ENCODE peak calls at places on chromosome 14, in ten cellular contexts. One of them, this sample, is unnamed.

GRCh38 chr14:106277503-106277902 is 751.1 kb downstream of the TMEM121 start:
- DNase-seq in IMR-90: no peak
- DNase-seq in A549: no peak
- DNase-seq in stomach: peak; percentile 61
- DNase-seq in lower leg skin: no peak
- DNase-seq in tibial nerve: no peak
- DNase-seq in NB4: peak; percentile 8
- DNase-seq in endothelial cell of umbilical vein: no peak
- DNase-seq in K562: peak; percentile 49
- DNase-seq in breast epithelium: no peak
- DNase-seq in this sample: no peak

GRCh38 chr14:101500681-101501080 is 60.6 kb upstream of the DIO3 start:
- DNase-seq in IMR-90: no peak
- DNase-seq in A549: no peak
- DNase-seq in stomach: no peak
- DNase-seq in lower leg skin: no peak
- DNase-seq in tibial nerve: no peak
- DNase-seq in NB4: no peak
- DNase-seq in endothelial cell of umbilical vein: no peak
- DNase-seq in K562: no peak
- DNase-seq in breast epithelium: peak; percentile 14
- DNase-seq in this sample: no peak

GRCh38 chr14:51369814-51370213 is 129.8 kb downstream of the TMX1 start:
- DNase-seq in IMR-90: no peak
- DNase-seq in A549: no peak
- DNase-seq in stomach: no peak
- DNase-seq in lower leg skin: no peak
- DNase-seq in tibial nerve: no peak
- DNase-seq in NB4: peak; percentile 31
- DNase-seq in endothelial cell of umbilical vein: peak; percentile 21
- DNase-seq in K562: peak; percentile 38
- DNase-seq in breast epithelium: no peak
- DNase-seq in this sample: no peak

GRCh38 chr14:89660183-89660582 is 243.2 kb upstream of the FOXN3 start:
- DNase-seq in IMR-90: peak; percentile 84
- DNase-seq in A549: no peak
- DNase-seq in stomach: no peak
- DNase-seq in lower leg skin: no peak
- DNase-seq in tibial nerve: peak; percentile 14
- DNase-seq in NB4: no peak
- DNase-seq in endothelial cell of umbilical vein: no peak
- DNase-seq in K562: no peak
- DNase-seq in breast epithelium: no peak
- DNase-seq in this sample: peak; percentile 13

GRCh38 chr14:76812093-76812421 is 625 bp downstream of the ANGEL1 start:
- DNase-seq in IMR-90: no peak
- DNase-seq in A549: peak; percentile 28
- DNase-seq in stomach: no peak
- DNase-seq in lower leg skin: no peak
- DNase-seq in tibial nerve: no peak
- DNase-seq in NB4: no peak
- DNase-seq in endothelial cell of umbilical vein: no peak
- DNase-seq in K562: no peak
- DNase-seq in breast epithelium: no peak
- DNase-seq in this sample: no peak

GRCh38 chr14:79483472-79483871 is 727.8 kb downstream of the DIO2 start:
- DNase-seq in IMR-90: peak; percentile 93
- DNase-seq in A549: no peak
- DNase-seq in stomach: no peak
- DNase-seq in lower leg skin: no peak
- DNase-seq in tibial nerve: no peak
- DNase-seq in NB4: no peak
- DNase-seq in endothelial cell of umbilical vein: no peak
- DNase-seq in K562: no peak
- DNase-seq in breast epithelium: no peak
- DNase-seq in this sample: no peak

GRCh38 chr14:57848353-57848752 is 17.5 kb downstream of the SLC35F4 start:
- DNase-seq in IMR-90: no peak
- DNase-seq in A549: no peak
- DNase-seq in stomach: no peak
- DNase-seq in lower leg skin: no peak
- DNase-seq in tibial nerve: no peak
- DNase-seq in NB4: no peak
- DNase-seq in endothelial cell of umbilical vein: no peak
- DNase-seq in K562: no peak
- DNase-seq in breast epithelium: no peak
- DNase-seq in this sample: no peak

GRCh38 chr14:87908591-87908990 is 84.4 kb downstream of the GALC start:
- DNase-seq in IMR-90: no peak
- DNase-seq in A549: no peak
- DNase-seq in stomach: no peak
- DNase-seq in lower leg skin: no peak
- DNase-seq in tibial nerve: no peak
- DNase-seq in NB4: no peak
- DNase-seq in endothelial cell of umbilical vein: no peak
- DNase-seq in K562: no peak
- DNase-seq in breast epithelium: no peak
- DNase-seq in this sample: no peak

GRCh38 chr14:27389402-27389801 is 791.6 kb upstream of the NOVA1 start:
- DNase-seq in IMR-90: no peak
- DNase-seq in A549: no peak
- DNase-seq in stomach: no peak
- DNase-seq in lower leg skin: no peak
- DNase-seq in tibial nerve: no peak
- DNase-seq in NB4: no peak
- DNase-seq in endothelial cell of umbilical vein: no peak
- DNase-seq in K562: no peak
- DNase-seq in breast epithelium: no peak
- DNase-seq in this sample: no peak

GRCh38 chr14:79638647-79639266 is 572.5 kb downstream of the DIO2 start:
- DNase-seq in IMR-90: no peak
- DNase-seq in A549: no peak
- DNase-seq in stomach: no peak
- DNase-seq in lower leg skin: no peak
- DNase-seq in tibial nerve: no peak
- DNase-seq in NB4: no peak
- DNase-seq in endothelial cell of umbilical vein: no peak
- DNase-seq in K562: no peak
- DNase-seq in breast epithelium: no peak
- DNase-seq in this sample: no peak

GRCh38 chr14:71812693-71813092 is 119.5 kb upstream of the RGS6 start:
- DNase-seq in IMR-90: no peak
- DNase-seq in A549: no peak
- DNase-seq in stomach: no peak
- DNase-seq in lower leg skin: no peak
- DNase-seq in tibial nerve: no peak
- DNase-seq in NB4: no peak
- DNase-seq in endothelial cell of umbilical vein: no peak
- DNase-seq in K562: no peak
- DNase-seq in breast epithelium: no peak
- DNase-seq in this sample: no peak
- TF ChIP-seq POLR2A in IMR-90: no peak
- TF ChIP-seq POLR2A in A549: no peak
- TF ChIP-seq POLR2A in stomach: no peak
- TF ChIP-seq POLR2A in lower leg skin: no peak
- TF ChIP-seq POLR2A in tibial nerve: no peak
- TF ChIP-seq POLR2A in NB4: no peak
- TF ChIP-seq POLR2A in endothelial cell of umbilical vein: no peak
- TF ChIP-seq POLR2A in K562: no peak
- TF ChIP-seq POLR2A in breast epithelium: no peak
- TF ChIP-seq POLR2A in this sample: no peak

GRCh38 chr14:22807432-22808087 is 7.7 kb downstream of the SLC7A7 start:
- DNase-seq in IMR-90: no peak
- DNase-seq in A549: no peak
- DNase-seq in stomach: no peak
- DNase-seq in lower leg skin: no peak
- DNase-seq in tibial nerve: no peak
- DNase-seq in NB4: no peak
- DNase-seq in endothelial cell of umbilical vein: no peak
- DNase-seq in K562: no peak
- DNase-seq in breast epithelium: no peak
- DNase-seq in this sample: no peak

GRCh38 chr14:22801716-22802115 is 13.5 kb downstream of the SLC7A7 start:
- DNase-seq in IMR-90: no peak
- DNase-seq in A549: no peak
- DNase-seq in stomach: no peak
- DNase-seq in lower leg skin: no peak
- DNase-seq in tibial nerve: no peak
- DNase-seq in NB4: no peak
- DNase-seq in endothelial cell of umbilical vein: no peak
- DNase-seq in K562: no peak
- DNase-seq in breast epithelium: no peak
- DNase-seq in this sample: no peak

GRCh38 chr14:22802860-22803562 is 12.2 kb downstream of the SLC7A7 start:
- DNase-seq in IMR-90: peak; percentile 57
- DNase-seq in A549: no peak
- DNase-seq in stomach: no peak
- DNase-seq in lower leg skin: no peak
- DNase-seq in tibial nerve: no peak
- DNase-seq in NB4: no peak
- DNase-seq in endothelial cell of umbilical vein: no peak
- DNase-seq in K562: no peak
- DNase-seq in breast epithelium: no peak
- DNase-seq in this sample: no peak

GRCh38 chr14:22800356-22800755 is 14.9 kb downstream of the SLC7A7 start:
- DNase-seq in IMR-90: peak; percentile 22
- DNase-seq in A549: no peak
- DNase-seq in stomach: no peak
- DNase-seq in lower leg skin: no peak
- DNase-seq in tibial nerve: no peak
- DNase-seq in NB4: no peak
- DNase-seq in endothelial cell of umbilical vein: no peak
- DNase-seq in K562: no peak
- DNase-seq in breast epithelium: no peak
- DNase-seq in this sample: no peak

DNA sequence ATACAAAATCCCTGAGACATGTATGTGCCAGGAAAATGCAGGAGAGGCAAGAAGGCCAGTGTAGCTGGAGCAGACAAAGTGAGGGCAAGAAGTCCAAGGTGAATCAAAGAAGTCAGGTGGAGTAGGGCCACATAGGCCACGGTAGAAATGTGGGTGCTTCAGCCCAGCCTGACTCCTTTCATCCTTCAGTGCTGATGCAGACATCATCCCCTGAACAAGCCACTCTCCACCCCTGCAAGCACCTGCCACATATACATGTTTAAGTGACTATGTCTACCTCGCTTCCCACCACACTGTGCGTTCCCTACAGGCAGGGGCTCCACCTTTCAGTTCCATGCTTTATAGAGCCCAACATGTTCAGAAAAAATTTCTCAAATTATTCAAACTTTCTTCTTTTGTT is 11.7 kb downstream of the SLC7A7 start:
- DNase-seq in IMR-90: no peak
- DNase-seq in A549: no peak
- DNase-seq in stomach: no peak
- DNase-seq in lower leg skin: no peak
- DNase-seq in tibial nerve: no peak
- DNase-seq in NB4: no peak
- DNase-seq in endothelial cell of umbilical vein: no peak
- DNase-seq in K562: no peak
- DNase-seq in breast epithelium: no peak
- DNase-seq in this sample: no peak
- TF ChIP-seq POLR2A in IMR-90: no peak
- TF ChIP-seq POLR2A in A549: no peak
- TF ChIP-seq POLR2A in stomach: no peak
- TF ChIP-seq POLR2A in lower leg skin: no peak
- TF ChIP-seq POLR2A in tibial nerve: no peak
- TF ChIP-seq POLR2A in NB4: no peak
- TF ChIP-seq POLR2A in endothelial cell of umbilical vein: no peak
- TF ChIP-seq POLR2A in K562: no peak
- TF ChIP-seq POLR2A in breast epithelium: no peak
- TF ChIP-seq POLR2A in this sample: no peak

GRCh38 chr14:53990978-53991377 is 34.4 kb upstream of the BMP4 start:
- DNase-seq in IMR-90: no peak
- DNase-seq in A549: no peak
- DNase-seq in stomach: no peak
- DNase-seq in lower leg skin: no peak
- DNase-seq in tibial nerve: no peak
- DNase-seq in NB4: no peak
- DNase-seq in endothelial cell of umbilical vein: no peak
- DNase-seq in K562: no peak
- DNase-seq in breast epithelium: no peak
- DNase-seq in this sample: no peak

GRCh38 chr14:53999061-53999488 is 42.5 kb upstream of the BMP4 start:
- DNase-seq in IMR-90: peak; percentile 76
- DNase-seq in A549: no peak
- DNase-seq in stomach: no peak
- DNase-seq in lower leg skin: no peak
- DNase-seq in tibial nerve: no peak
- DNase-seq in NB4: no peak
- DNase-seq in endothelial cell of umbilical vein: no peak
- DNase-seq in K562: no peak
- DNase-seq in breast epithelium: no peak
- DNase-seq in this sample: no peak

GRCh38 chr14:54000341-54000811 is 43.8 kb upstream of the BMP4 start:
- DNase-seq in IMR-90: peak; percentile 53
- DNase-seq in A549: no peak
- DNase-seq in stomach: no peak
- DNase-seq in lower leg skin: no peak
- DNase-seq in tibial nerve: no peak
- DNase-seq in NB4: no peak
- DNase-seq in endothelial cell of umbilical vein: peak; percentile 82
- DNase-seq in K562: no peak
- DNase-seq in breast epithelium: no peak
- DNase-seq in this sample: no peak

GRCh38 chr14:53993920-53994607 is 37.4 kb upstream of the BMP4 start:
- DNase-seq in IMR-90: no peak
- DNase-seq in A549: no peak
- DNase-seq in stomach: no peak
- DNase-seq in lower leg skin: no peak
- DNase-seq in tibial nerve: no peak
- DNase-seq in NB4: no peak
- DNase-seq in endothelial cell of umbilical vein: no peak
- DNase-seq in K562: no peak
- DNase-seq in breast epithelium: no peak
- DNase-seq in this sample: no peak

DNA sequence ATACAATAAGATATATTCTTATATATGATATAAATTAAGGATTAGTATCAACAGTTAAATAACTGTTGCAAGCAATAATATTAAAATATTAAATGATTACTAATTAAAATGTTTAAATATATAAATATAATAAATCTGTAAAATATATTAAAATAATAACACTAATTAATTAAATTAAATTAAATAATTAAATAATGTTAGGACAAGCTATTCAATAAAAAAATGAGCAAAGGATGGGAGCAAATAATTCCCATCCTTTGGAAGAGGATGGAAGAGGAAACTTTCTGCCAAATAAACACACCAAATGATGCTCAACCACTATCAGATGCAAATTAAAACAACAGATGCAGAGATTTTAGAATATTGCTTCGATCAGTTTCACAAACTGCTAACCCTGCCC is 39.4 kb upstream of the BMP4 start:
- DNase-seq in IMR-90: no peak
- DNase-seq in A549: no peak
- DNase-seq in stomach: no peak
- DNase-seq in lower leg skin: no peak
- DNase-seq in tibial nerve: no peak
- DNase-seq in NB4: no peak
- DNase-seq in endothelial cell of umbilical vein: no peak
- DNase-seq in K562: no peak
- DNase-seq in breast epithelium: no peak
- DNase-seq in this sample: no peak
- TF ChIP-seq POLR2A in IMR-90: no peak
- TF ChIP-seq POLR2A in A549: no peak
- TF ChIP-seq POLR2A in stomach: no peak
- TF ChIP-seq POLR2A in lower leg skin: no peak
- TF ChIP-seq POLR2A in tibial nerve: no peak
- TF ChIP-seq POLR2A in NB4: no peak
- TF ChIP-seq POLR2A in endothelial cell of umbilical vein: no peak
- TF ChIP-seq POLR2A in K562: no peak
- TF ChIP-seq POLR2A in breast epithelium: no peak
- TF ChIP-seq POLR2A in this sample: no peak

GRCh38 chr14:74955229-74955999 is at the start of gene PGF:
- DNase-seq in IMR-90: no peak
- DNase-seq in A549: peak; percentile 50
- DNase-seq in stomach: peak; percentile 74
- DNase-seq in lower leg skin: no peak
- DNase-seq in tibial nerve: peak; percentile 56
- DNase-seq in NB4: peak; percentile 38
- DNase-seq in endothelial cell of umbilical vein: peak; percentile 72
- DNase-seq in K562: peak; percentile 76
- DNase-seq in breast epithelium: no peak
- DNase-seq in this sample: peak; percentile 75
- TF ChIP-seq POLR2A in IMR-90: no peak
- TF ChIP-seq POLR2A in A549: peak; percentile 64
- TF ChIP-seq POLR2A in stomach: no peak
- TF ChIP-seq POLR2A in lower leg skin: no peak
- TF ChIP-seq POLR2A in tibial nerve: peak; percentile 72
- TF ChIP-seq POLR2A in NB4: no peak
- TF ChIP-seq POLR2A in endothelial cell of umbilical vein: peak; percentile 99
- TF ChIP-seq POLR2A in K562: no peak
- TF ChIP-seq POLR2A in breast epithelium: no peak
- TF ChIP-seq POLR2A in this sample: peak; percentile 32